ENCODE peak calls at places on chromosomes 7 and 10, in eight cellular contexts. T is GM12892, Y is right lobe of liver, G is vagina, I is breast epithelium, B is H1, L is GM12891, D is IMR-90. X is an unnamed sample.

GRCh38 chr7:98826811-98827231 is 43.0 kb downstream of the TMEM130 start:
- DNase-seq in I (peak), G (no peak), B (no peak), D (no peak), Y (peak), L (no peak), T (no peak), X (peak)

GRCh38 chr10:113323985-113324384 is 228.9 kb upstream of the HABP2 start:
- DNase-seq in B (no peak), L (no peak), T (no peak), I (no peak), G (no peak), D (no peak), Y (no peak), X (no peak)

GRCh38 chr10:60376221-60376620 is 13.5 kb downstream of the ANK3 start:
- DNase-seq in L (no peak), Y (no peak), I (no peak), D (no peak), T (no peak), B (no peak), G (no peak), X (no peak)

GRCh38 chr7:131109757-131110293 is 217.9 kb upstream of the MKLN1 start:
- DNase-seq in B (peak), Y (peak), L (no peak), T (peak), G (no peak), D (peak), I (peak), X (peak)

GRCh38 chr7:4792537-4793126 is 17.2 kb downstream of the AP5Z1 start:
- DNase-seq in T (no peak), I (no peak), G (no peak), B (peak), Y (peak), L (no peak), D (no peak), X (peak)

GRCh38 chr10:102814873-102815661 is 22.1 kb downstream of the CYP17A1 start:
- DNase-seq in I (peak), T (no peak), G (no peak), D (peak), B (no peak), L (no peak), Y (peak), X (peak)

GRCh38 chr7:36441344-36442022 is 51.8 kb downstream of the ANLN start:
- DNase-seq in I (no peak), B (no peak), G (no peak), L (no peak), D (no peak), T (no peak), Y (no peak), X (peak)

GRCh38 chr10:77230194-77230593 is 407.4 kb downstream of the KCNMA1 start:
- DNase-seq in Y (no peak), T (no peak), G (no peak), B (no peak), I (no peak), D (peak), L (no peak), X (no peak)

GRCh38 chr10:109765838-109766237 is 157.5 kb downstream of the XPNPEP1 start:
- DNase-seq in B (no peak), L (no peak), I (no peak), T (no peak), G (no peak), Y (no peak), D (no peak), X (no peak)

GRCh38 chr10:116268976-116269375 is 4.0 kb downstream of the GFRA1 start:
- DNase-seq in G (no peak), D (no peak), Y (no peak), T (no peak), L (no peak), B (no peak), I (no peak), X (no peak)

GRCh38 chr10:17233534-17233933 is 5.5 kb downstream of the VIM start:
- DNase-seq in G (no peak), D (no peak), I (no peak), B (no peak), Y (no peak), T (no peak), L (no peak), X (peak)

GRCh38 chr10:123858907-123859650 is 32.5 kb downstream of the CPXM2 start:
- DNase-seq in B (peak), T (no peak), D (no peak), Y (no peak), L (no peak), G (no peak), I (no peak), X (no peak)

GRCh38 chr10:76487582-76487981 is 1056.2 kb downstream of the LRMDA start:
- DNase-seq in L (no peak), Y (no peak), B (no peak), I (no peak), D (no peak), T (no peak), G (no peak), X (no peak)

GRCh38 chr10:117783698-117784395 is 241.3 kb downstream of the EMX2 start:
- DNase-seq in B (no peak), G (no peak), D (no peak), I (no peak), T (no peak), Y (no peak), L (no peak), X (no peak)

GRCh38 chr7:38748056-38748610 is 117.0 kb upstream of the AMPH start:
- DNase-seq in D (peak), G (no peak), I (no peak), B (no peak), Y (no peak), T (no peak), L (no peak), X (no peak)

GRCh38 chr7:87217983-87218653 is 1.4 kb downstream of the TMEM243 start:
- DNase-seq in T (no peak), I (no peak), D (no peak), L (no peak), G (no peak), Y (no peak), B (no peak), X (no peak)

GRCh38 chr10:48451969-48452878 is 145.7 kb downstream of the MAPK8 start:
- DNase-seq in Y (no peak), D (no peak), I (no peak), G (no peak), T (no peak), B (peak), L (no peak), X (no peak)

GRCh38 chr10:76523798-76524231 is 1092.4 kb downstream of the LRMDA start:
- DNase-seq in D (no peak), T (no peak), G (no peak), Y (no peak), L (no peak), I (no peak), B (no peak), X (no peak)

GRCh38 chr10:15097011-15097812 is at the start of gene RPP38:
- DNase-seq in D (peak), B (peak), G (no peak), T (peak), L (peak), I (peak), Y (peak), X (peak)
- TF ChIP-seq POLR2A in D (peak), B (peak), G (no peak), T (peak), L (peak), I (no peak), Y (peak), X (peak)

DNA sequence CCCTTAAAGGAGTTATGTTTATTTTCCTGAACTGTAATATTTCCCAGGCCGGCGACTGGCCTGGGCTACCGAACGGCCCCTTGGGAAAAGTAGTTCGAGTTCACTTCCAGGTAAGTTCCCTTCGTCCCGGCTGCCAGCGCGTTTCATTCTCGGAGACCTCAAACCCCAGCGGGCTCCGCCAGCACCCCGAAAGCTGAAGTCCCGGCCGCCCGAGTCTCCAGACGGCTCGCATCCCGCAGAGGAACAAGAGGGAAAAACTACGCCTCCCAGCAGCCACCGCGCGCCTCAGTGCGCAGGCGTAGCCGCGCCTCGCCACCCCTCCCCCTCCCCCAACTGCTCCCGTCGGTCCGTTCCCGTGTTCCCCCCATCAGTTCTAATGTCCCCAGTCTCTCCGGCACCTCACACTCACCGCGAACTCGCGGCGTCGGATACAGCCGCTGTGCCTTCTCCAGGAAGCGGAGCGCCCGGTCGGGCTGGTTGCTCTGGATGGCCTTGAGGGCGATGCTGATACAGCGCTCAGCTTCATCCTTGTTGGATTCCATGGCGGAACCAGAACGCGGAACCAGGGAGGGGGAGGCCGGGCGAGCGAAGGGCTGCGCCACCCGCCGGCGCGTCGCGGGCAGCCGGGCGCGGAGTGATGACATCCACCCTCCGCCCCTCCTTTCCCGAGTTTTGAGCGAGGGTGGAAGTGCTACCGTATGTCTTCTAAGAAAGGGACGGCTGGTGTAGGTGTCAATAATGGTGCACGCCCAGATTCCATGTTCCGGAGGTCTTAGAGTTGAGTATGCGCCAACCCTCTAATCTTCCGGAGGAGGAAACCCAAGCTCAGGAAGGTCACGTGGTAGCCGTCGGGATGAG is at the start of gene DNAJB12:
- DNase-seq in T (peak), G (no peak), I (peak), Y (peak), L (peak), B (peak), D (peak), X (peak)
- TF ChIP-seq POLR2A in T (peak), G (no peak), I (peak), Y (peak), L (peak), B (peak), D (peak), X (peak)

GRCh38 chr7:128832880-128833147 is 2.6 kb downstream of the FLNC start:
- DNase-seq in Y (no peak), L (no peak), G (no peak), B (no peak), I (no peak), T (no peak), D (no peak), X (no peak)
- TF ChIP-seq POLR2A in Y (no peak), L (no peak), G (no peak), B (no peak), I (no peak), T (no peak), D (no peak), X (no peak)

GRCh38 chr10:11243425-11244222 is 226.0 kb downstream of the CELF2 start:
- DNase-seq in Y (no peak), G (no peak), B (no peak), I (no peak), D (peak), L (no peak), T (no peak), X (no peak)

GRCh38 chr10:11245095-11245479 is 227.4 kb downstream of the CELF2 start:
- DNase-seq in B (no peak), G (no peak), Y (no peak), D (no peak), T (no peak), L (no peak), I (no peak), X (no peak)

GRCh38 chr10:11246752-11247467 is 229.2 kb downstream of the CELF2 start:
- DNase-seq in G (no peak), B (no peak), I (no peak), T (no peak), D (no peak), L (peak), Y (no peak), X (no peak)

GRCh38 chr10:11245981-11246590 is 228.4 kb downstream of the CELF2 start:
- DNase-seq in I (no peak), Y (no peak), L (no peak), T (no peak), G (no peak), B (no peak), D (no peak), X (no peak)

GRCh38 chr10:11245510-11245909 is 227.8 kb downstream of the CELF2 start:
- DNase-seq in L (no peak), Y (no peak), G (no peak), B (no peak), D (no peak), I (no peak), T (no peak), X (no peak)
- TF ChIP-seq POLR2A in L (peak), Y (no peak), G (no peak), B (no peak), D (no peak), I (no peak), T (peak), X (no peak)

DNA sequence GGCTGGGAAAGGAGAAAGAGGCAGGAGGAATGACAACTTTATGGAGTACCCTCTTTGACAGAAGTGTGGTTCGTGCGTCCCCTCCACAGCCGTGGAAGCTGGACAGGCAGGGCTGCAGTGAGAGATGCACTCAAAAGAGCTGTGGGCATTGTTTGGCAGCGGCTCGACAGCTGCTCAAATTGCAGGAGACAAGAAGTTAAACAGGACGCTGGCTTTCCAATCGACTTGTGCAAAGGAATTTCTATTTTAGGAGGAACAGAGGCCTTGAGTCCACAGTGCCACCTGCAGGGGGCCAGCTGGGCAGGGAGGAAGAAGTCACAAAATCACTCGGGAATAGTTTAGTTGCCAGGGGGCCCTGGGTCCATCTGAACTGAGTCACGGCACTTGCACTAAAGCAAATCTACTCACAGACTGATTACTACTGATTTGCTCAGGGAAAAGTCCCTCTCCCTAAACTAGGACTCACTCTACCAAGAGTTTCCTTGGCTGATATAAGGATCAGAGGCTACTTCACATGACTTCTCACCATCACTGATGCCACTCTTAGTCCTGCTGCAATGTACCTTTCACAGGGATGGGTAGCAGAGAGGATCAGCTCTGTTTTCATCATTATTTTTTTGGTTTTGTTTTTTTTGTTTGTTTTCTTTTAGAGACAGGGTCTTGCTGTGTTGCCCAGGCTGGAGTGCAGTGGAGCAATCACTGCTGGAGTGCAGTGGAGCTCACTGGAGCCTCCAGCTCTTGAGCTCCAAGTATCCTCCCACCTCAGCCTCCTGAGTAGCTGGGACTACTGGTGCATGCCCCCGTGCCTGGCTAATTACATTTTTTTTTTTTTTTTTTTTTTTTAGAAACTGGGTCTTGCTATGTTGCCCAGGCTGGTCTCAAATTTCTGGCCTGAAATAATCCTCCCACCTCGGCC is 200.8 kb downstream of the JCAD start:
- DNase-seq in T (no peak), L (no peak), I (peak), B (peak), D (peak), G (no peak), Y (peak), X (peak)
- TF ChIP-seq POLR2A in T (no peak), L (no peak), I (no peak), B (no peak), D (peak), G (no peak), Y (no peak), X (no peak)

GRCh38 chr10:4661572-4662255 is 164.3 kb upstream of the AKR1E2 start:
- DNase-seq in B (no peak), Y (peak), L (no peak), D (no peak), T (no peak), I (no peak), G (no peak), X (no peak)

GRCh38 chr10:4658777-4659176 is 167.2 kb upstream of the AKR1E2 start:
- DNase-seq in G (no peak), L (no peak), Y (no peak), T (no peak), D (no peak), I (no peak), B (no peak), X (no peak)

GRCh38 chr10:4662576-4663161 is 163.3 kb upstream of the AKR1E2 start:
- DNase-seq in T (no peak), I (no peak), D (no peak), B (no peak), G (no peak), Y (no peak), L (no peak), X (no peak)

DNA sequence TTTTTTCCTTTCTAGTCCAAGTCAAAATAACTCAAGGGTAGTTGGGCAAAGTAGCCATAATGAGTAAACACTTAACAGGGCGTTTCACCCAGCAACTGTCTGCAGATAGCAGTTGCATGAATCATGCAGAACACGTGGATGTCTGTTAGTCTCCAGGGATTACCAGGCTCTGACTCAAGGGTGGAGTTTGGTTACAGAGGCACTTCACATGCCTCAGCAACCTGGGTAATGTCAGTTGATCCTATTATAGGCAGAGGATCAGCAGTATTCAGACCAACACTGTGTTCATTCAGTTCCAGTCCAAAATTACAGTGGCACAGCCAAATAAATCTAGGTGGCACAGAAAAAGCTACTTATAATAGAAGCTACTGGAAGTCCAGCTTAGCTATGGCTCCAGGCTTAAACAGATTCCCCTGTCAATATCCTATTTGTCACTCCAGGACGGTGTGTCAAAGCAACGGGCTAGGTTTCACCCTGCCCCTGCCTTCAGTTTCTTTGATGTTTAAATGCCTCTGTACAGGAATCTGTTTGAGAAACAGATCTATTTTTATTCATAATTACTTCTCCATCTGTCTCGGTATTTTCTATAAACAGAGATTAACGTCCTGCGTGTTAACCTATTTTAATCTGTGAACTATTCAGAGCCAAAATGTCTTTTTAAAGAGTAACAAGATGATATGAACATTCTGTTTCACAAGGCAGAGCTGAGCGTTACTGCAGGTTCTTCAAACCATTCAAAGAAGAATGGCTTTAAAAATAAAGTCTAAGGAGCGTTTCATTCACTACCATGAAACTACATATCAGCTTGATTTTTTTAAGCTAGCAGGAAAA is 162.6 kb upstream of the AKR1E2 start:
- DNase-seq in I (peak), G (no peak), B (no peak), D (peak), T (no peak), L (no peak), Y (no peak), X (peak)
- TF ChIP-seq POLR2A in I (no peak), G (no peak), B (no peak), D (peak), T (no peak), L (no peak), Y (peak), X (peak)

GRCh38 chr10:69061305-69062161 is 26.4 kb upstream of the SRGN start:
- DNase-seq in B (no peak), I (peak), G (no peak), L (no peak), Y (no peak), T (no peak), D (peak), X (peak)
- TF ChIP-seq POLR2A in B (no peak), I (no peak), G (no peak), L (no peak), Y (peak), T (peak), D (peak), X (peak)

GRCh38 chr10:35127289-35127891 is 744 bp downstream of the CREM start:
- DNase-seq in D (peak), Y (peak), B (peak), G (no peak), L (no peak), I (peak), T (no peak), X (peak)
- TF ChIP-seq POLR2A in D (no peak), Y (no peak), B (no peak), G (no peak), L (no peak), I (peak), T (no peak), X (no peak)